ENCODE peak calls at places on chromosomes 7 and 10, in ten cellular contexts. One of them, this sample, is unnamed.

GRCh38 chr10:32190890-32191491 is 134.8 kb upstream of the KIF5B start:
- DNase-seq in erythroblast: peak; percentile 21
- DNase-seq in Karpas-422: peak; percentile 80
- DNase-seq in choroid plexus epithelial cell: peak; percentile 62
- DNase-seq in Panc1: no peak
- DNase-seq in activated T-helper 1 cell treated with anti-CD3 and anti-CD28 coated beads, Interleukin-2, amount 50 U/mL, for 16 hours: no peak
- DNase-seq in HEK293T: peak; percentile 9
- DNase-seq in H9: no peak
- DNase-seq in ELF-1: no peak
- DNase-seq in uterus: no peak
- DNase-seq in this sample: no peak

GRCh38 chr7:43559171-43559938 is 23.6 kb upstream of the STK17A start:
- DNase-seq in ELF-1: no peak
- DNase-seq in activated T-helper 1 cell treated with anti-CD3 and anti-CD28 coated beads, Interleukin-2, amount 50 U/mL, for 16 hours: no peak
- DNase-seq in choroid plexus epithelial cell: no peak
- DNase-seq in erythroblast: no peak
- DNase-seq in Panc1: no peak
- DNase-seq in uterus: no peak
- DNase-seq in H9: no peak
- DNase-seq in HEK293T: no peak
- DNase-seq in Karpas-422: no peak
- DNase-seq in this sample: no peak

GRCh38 chr7:9453521-9453920 is 1020.1 kb downstream of the NXPH1 start:
- DNase-seq in ELF-1: no peak
- DNase-seq in erythroblast: no peak
- DNase-seq in Panc1: no peak
- DNase-seq in Karpas-422: no peak
- DNase-seq in activated T-helper 1 cell treated with anti-CD3 and anti-CD28 coated beads, Interleukin-2, amount 50 U/mL, for 16 hours: no peak
- DNase-seq in uterus: no peak
- DNase-seq in H9: no peak
- DNase-seq in choroid plexus epithelial cell: no peak
- DNase-seq in HEK293T: no peak
- DNase-seq in this sample: no peak

GRCh38 chr10:76717141-76717540 is 920.5 kb downstream of the KCNMA1 start:
- DNase-seq in uterus: no peak
- DNase-seq in H9: no peak
- DNase-seq in choroid plexus epithelial cell: peak; percentile 58
- DNase-seq in ELF-1: no peak
- DNase-seq in HEK293T: no peak
- DNase-seq in erythroblast: no peak
- DNase-seq in activated T-helper 1 cell treated with anti-CD3 and anti-CD28 coated beads, Interleukin-2, amount 50 U/mL, for 16 hours: no peak
- DNase-seq in Karpas-422: no peak
- DNase-seq in Panc1: no peak
- DNase-seq in this sample: no peak

GRCh38 chr10:119448579-119449209 is 93.8 kb downstream of the RGS10 start:
- DNase-seq in activated T-helper 1 cell treated with anti-CD3 and anti-CD28 coated beads, Interleukin-2, amount 50 U/mL, for 16 hours: no peak
- DNase-seq in H9: no peak
- DNase-seq in Panc1: no peak
- DNase-seq in HEK293T: no peak
- DNase-seq in choroid plexus epithelial cell: peak; percentile 31
- DNase-seq in Karpas-422: no peak
- DNase-seq in uterus: no peak
- DNase-seq in ELF-1: no peak
- DNase-seq in erythroblast: no peak
- DNase-seq in this sample: no peak

GRCh38 chr7:108454674-108455523 is 1.3 kb downstream of the NRCAM start:
- DNase-seq in ELF-1: peak; percentile 71
- DNase-seq in uterus: no peak
- DNase-seq in choroid plexus epithelial cell: peak; percentile 31
- DNase-seq in HEK293T: peak; percentile 47
- DNase-seq in Karpas-422: peak; percentile 36
- DNase-seq in activated T-helper 1 cell treated with anti-CD3 and anti-CD28 coated beads, Interleukin-2, amount 50 U/mL, for 16 hours: no peak
- DNase-seq in erythroblast: no peak
- DNase-seq in Panc1: no peak
- DNase-seq in H9: peak; percentile 60
- DNase-seq in this sample: no peak

GRCh38 chr10:95706990-95707389 is 13.3 kb upstream of the TCTN3 start:
- DNase-seq in Panc1: no peak
- DNase-seq in Karpas-422: no peak
- DNase-seq in choroid plexus epithelial cell: no peak
- DNase-seq in activated T-helper 1 cell treated with anti-CD3 and anti-CD28 coated beads, Interleukin-2, amount 50 U/mL, for 16 hours: no peak
- DNase-seq in HEK293T: no peak
- DNase-seq in uterus: no peak
- DNase-seq in H9: no peak
- DNase-seq in erythroblast: no peak
- DNase-seq in ELF-1: no peak
- DNase-seq in this sample: no peak

GRCh38 chr10:124217031-124217430 is 123.6 kb upstream of the CHST15 start:
- DNase-seq in activated T-helper 1 cell treated with anti-CD3 and anti-CD28 coated beads, Interleukin-2, amount 50 U/mL, for 16 hours: no peak
- DNase-seq in H9: no peak
- DNase-seq in Panc1: no peak
- DNase-seq in uterus: no peak
- DNase-seq in ELF-1: no peak
- DNase-seq in erythroblast: no peak
- DNase-seq in choroid plexus epithelial cell: no peak
- DNase-seq in HEK293T: no peak
- DNase-seq in Karpas-422: no peak
- DNase-seq in this sample: no peak

GRCh38 chr10:3935141-3935540 is 150.1 kb upstream of the KLF6 start:
- DNase-seq in choroid plexus epithelial cell: peak; percentile 92
- DNase-seq in Karpas-422: no peak
- DNase-seq in uterus: peak; percentile 65
- DNase-seq in erythroblast: no peak
- DNase-seq in HEK293T: no peak
- DNase-seq in activated T-helper 1 cell treated with anti-CD3 and anti-CD28 coated beads, Interleukin-2, amount 50 U/mL, for 16 hours: no peak
- DNase-seq in Panc1: no peak
- DNase-seq in H9: no peak
- DNase-seq in ELF-1: no peak
- DNase-seq in this sample: no peak